ENCODE peak calls at places on chromosomes 12 and 14, in seven cellular contexts. R is nucleus accumbens, Z is fibroblast of mammary gland, I is D341Med, X is GM10248, Q is HCT116, V is RWPE1. D is an unnamed sample.

GRCh38 chr12:46763230-46763629 is 62.6 kb downstream of the SLC38A4 start:
- DNase-seq in R (no peak), Z (no peak), I (no peak), X (no peak), Q (no peak), V (no peak), D (no peak)

GRCh38 chr12:111429760-111430417 is 24.2 kb downstream of the SH2B3 start:
- DNase-seq in R (no peak), Z (no peak), I (peak), X (peak), Q (no peak), V (no peak), D (peak)

GRCh38 chr12:1928439-1929121 is 10.1 kb upstream of the CACNA2D4 start:
- DNase-seq in R (no peak), Z (no peak), I (no peak), X (no peak), Q (no peak), V (no peak), D (no peak)

GRCh38 chr14:74459289-74459946 is 33.4 kb upstream of the SYNDIG1L start:
- DNase-seq in R (no peak), Z (peak), I (peak), X (peak), Q (no peak), V (peak), D (peak)

GRCh38 chr12:29796823-29797263 is 13.1 kb upstream of the TMTC1 start:
- DNase-seq in R (no peak), Z (peak), I (no peak), X (no peak), Q (peak), V (peak), D (no peak)

GRCh38 chr12:53476769-53477209 is 22.5 kb downstream of the MAP3K12 start:
- DNase-seq in R (no peak), Z (peak), I (peak), X (no peak), Q (no peak), V (no peak), D (peak)

GRCh38 chr12:56574210-56574609 is 52.6 kb downstream of the RBMS2 start:
- DNase-seq in R (no peak), Z (peak), I (no peak), X (no peak), Q (no peak), V (no peak), D (no peak)

GRCh38 chr14:39219075-39219499 is 14.6 kb upstream of the MIA2 start:
- DNase-seq in R (no peak), Z (peak), I (no peak), X (no peak), Q (peak), V (no peak), D (no peak)

GRCh38 chr12:7989827-7990491 is 42.6 kb upstream of the FOXJ2 start:
- DNase-seq in R (no peak), Z (no peak), I (no peak), X (peak), Q (no peak), V (no peak), D (peak)

GRCh38 chr14:75906680-75907280 is 75.0 kb downstream of the TGFB3 start:
- DNase-seq in R (no peak), Z (peak), I (peak), X (peak), Q (peak), V (peak), D (peak)

GRCh38 chr12:43113153-43113552 is 438.9 kb downstream of the ADAMTS20 start:
- DNase-seq in R (no peak), Z (peak), I (no peak), X (no peak), Q (no peak), V (no peak), D (peak)

GRCh38 chr14:93582516-93582915 is 151.8 kb downstream of the UNC79 start:
- DNase-seq in R (no peak), Z (no peak), I (no peak), X (no peak), Q (no peak), V (no peak), D (no peak)

GRCh38 chr12:47164730-47165439 is 85.1 kb upstream of the AMIGO2 start:
- DNase-seq in R (no peak), Z (peak), I (no peak), X (no peak), Q (no peak), V (no peak), D (peak)

GRCh38 chr14:105249175-105250007 is 1.1 kb downstream of the BTBD6 start:
- DNase-seq in R (no peak), Z (no peak), I (no peak), X (no peak), Q (no peak), V (no peak), D (peak)

GRCh38 chr14:66395300-66395699 is 90.9 kb upstream of the CCDC196 start:
- DNase-seq in R (no peak), Z (no peak), I (no peak), X (peak), Q (no peak), V (peak), D (no peak)

GRCh38 chr12:30358113-30358512 is 337.6 kb downstream of the IPO8 start:
- DNase-seq in R (no peak), Z (no peak), I (no peak), X (no peak), Q (no peak), V (no peak), D (no peak)

GRCh38 chr14:54681819-54682261 is 114.9 kb downstream of the SAMD4A start:
- DNase-seq in R (no peak), Z (peak), I (no peak), X (no peak), Q (no peak), V (peak), D (no peak)

GRCh38 chr14:104950021-104950420 is 25.3 kb downstream of the PLD4 start:
- DNase-seq in R (no peak), Z (no peak), I (no peak), X (no peak), Q (no peak), V (no peak), D (no peak)

GRCh38 chr14:75751291-75751690 is 90.2 kb downstream of the TTLL5 start:
- DNase-seq in R (no peak), Z (peak), I (no peak), X (no peak), Q (no peak), V (no peak), D (no peak)

GRCh38 chr14:69877492-69877891 is 1.7 kb upstream of the SMOC1 start:
- DNase-seq in R (no peak), Z (peak), I (no peak), X (peak), Q (peak), V (no peak), D (peak)

GRCh38 chr12:58323676-58324075 is 382.3 kb downstream of the ATP23 start:
- DNase-seq in R (no peak), Z (no peak), I (no peak), X (no peak), Q (no peak), V (no peak), D (no peak)

GRCh38 chr12:75120202-75120774 is 89.4 kb downstream of the KCNC2 start:
- DNase-seq in R (no peak), Z (no peak), I (no peak), X (no peak), Q (no peak), V (no peak), D (no peak)

GRCh38 chr12:57135487-57135886 is 7.2 kb downstream of the LRP1 start:
- DNase-seq in R (no peak), Z (peak), I (no peak), X (no peak), Q (no peak), V (no peak), D (no peak)

GRCh38 chr14:105738638-105739037 is 212.3 kb downstream of the TMEM121 start:
- DNase-seq in R (no peak), Z (no peak), I (no peak), X (peak), Q (no peak), V (no peak), D (no peak)

GRCh38 chr14:59482120-59482434 is 2.1 kb downstream of the L3HYPDH start:
- DNase-seq in R (no peak), Z (no peak), I (no peak), X (no peak), Q (no peak), V (no peak), D (no peak)

GRCh38 chr14:105495101-105495989 is 4.3 kb downstream of the TEDC1 start:
- DNase-seq in R (no peak), Z (no peak), I (no peak), X (no peak), Q (no peak), V (no peak), D (no peak)

GRCh38 chr14:78974691-78975090 is 804.5 kb downstream of the NRXN3 start:
- DNase-seq in R (no peak), Z (peak), I (no peak), X (no peak), Q (no peak), V (peak), D (no peak)

GRCh38 chr12:89162704-89163261 is 189.5 kb downstream of the DUSP6 start:
- DNase-seq in R (no peak), Z (peak), I (no peak), X (no peak), Q (peak), V (peak), D (peak)

GRCh38 chr14:64801046-64801445 is 78.7 kb downstream of the SPTB start:
- DNase-seq in R (no peak), Z (no peak), I (no peak), X (no peak), Q (no peak), V (no peak), D (no peak)

GRCh38 chr12:104863549-104863948 is 94.5 kb downstream of the SLC41A2 start:
- DNase-seq in R (no peak), Z (peak), I (no peak), X (no peak), Q (no peak), V (no peak), D (no peak)

GRCh38 chr12:99110866-99111265 is 465.8 kb downstream of the APAF1 start:
- DNase-seq in R (no peak), Z (no peak), I (no peak), X (no peak), Q (no peak), V (no peak), D (no peak)

GRCh38 chr12:3304436-3305135 is 186.4 kb upstream of the PRMT8 start:
- DNase-seq in R (no peak), Z (peak), I (no peak), X (no peak), Q (peak), V (peak), D (no peak)

GRCh38 chr14:39006721-39007410 is 96.2 kb downstream of the SEC23A start:
- DNase-seq in R (no peak), Z (no peak), I (no peak), X (no peak), Q (no peak), V (no peak), D (no peak)

GRCh38 chr14:75479770-75480600 is 42.3 kb upstream of the BATF start:
- DNase-seq in R (no peak), Z (no peak), I (no peak), X (peak), Q (no peak), V (no peak), D (no peak)

GRCh38 chr12:45518516-45519235 is 210.8 kb upstream of the ARID2 start:
- DNase-seq in R (no peak), Z (no peak), I (no peak), X (peak), Q (no peak), V (no peak), D (no peak)

GRCh38 chr12:6462234-6462995 is 8.1 kb downstream of the VAMP1 start:
- DNase-seq in R (no peak), Z (no peak), I (no peak), X (no peak), Q (no peak), V (no peak), D (no peak)

GRCh38 chr12:25957898-25958253 is 606 bp upstream of the RASSF8 start:
- DNase-seq in R (no peak), Z (peak), I (peak), X (no peak), Q (no peak), V (peak), D (no peak)

GRCh38 chr12:125412506-125412905 is 347.3 kb downstream of the AACS start:
- DNase-seq in R (no peak), Z (no peak), I (no peak), X (no peak), Q (no peak), V (no peak), D (no peak)

GRCh38 chr12:76074701-76075336 is 9.7 kb downstream of the NAP1L1 start:
- DNase-seq in R (no peak), Z (no peak), I (no peak), X (no peak), Q (no peak), V (no peak), D (no peak)

GRCh38 chr12:87586158-87586557 is 443.0 kb downstream of the C12orf50 start:
- DNase-seq in R (no peak), Z (no peak), I (no peak), X (no peak), Q (no peak), V (no peak), D (no peak)